ENCODE peak calls at places on chromosomes 13 and 19, in seven cellular contexts. One of them, this sample, is unnamed.

GRCh38 chr19:41306394-41306793 is 3.6 kb upstream of the CCDC97 start:
- DNase-seq in uterus: no peak
- DNase-seq in AG09319: no peak
- DNase-seq in CD8-positive, alpha-beta T cell: no peak
- DNase-seq in ascending aorta: no peak
- DNase-seq in WERI-Rb-1: no peak
- DNase-seq in activated CD8-positive, alpha-beta T cell treated with anti-CD3 and anti-CD28 coated beads for 36 hours: no peak
- DNase-seq in this sample: no peak

GRCh38 chr13:44394649-44395048 is 21.0 kb downstream of the SERP2 start:
- DNase-seq in uterus: no peak
- DNase-seq in AG09319: no peak
- DNase-seq in CD8-positive, alpha-beta T cell: no peak
- DNase-seq in ascending aorta: no peak
- DNase-seq in WERI-Rb-1: peak
- DNase-seq in activated CD8-positive, alpha-beta T cell treated with anti-CD3 and anti-CD28 coated beads for 36 hours: no peak
- DNase-seq in this sample: no peak

GRCh38 chr13:51258612-51259358 is 36.6 kb downstream of the FAM124A start:
- DNase-seq in uterus: no peak
- DNase-seq in AG09319: no peak
- DNase-seq in CD8-positive, alpha-beta T cell: no peak
- DNase-seq in ascending aorta: no peak
- DNase-seq in WERI-Rb-1: no peak
- DNase-seq in activated CD8-positive, alpha-beta T cell treated with anti-CD3 and anti-CD28 coated beads for 36 hours: no peak
- DNase-seq in this sample: no peak

GRCh38 chr19:1978346-1978894 is 37.1 kb downstream of the BTBD2 start:
- DNase-seq in uterus: no peak
- DNase-seq in AG09319: no peak
- DNase-seq in CD8-positive, alpha-beta T cell: peak
- DNase-seq in ascending aorta: no peak
- DNase-seq in WERI-Rb-1: no peak
- DNase-seq in activated CD8-positive, alpha-beta T cell treated with anti-CD3 and anti-CD28 coated beads for 36 hours: no peak
- DNase-seq in this sample: no peak

GRCh38 chr19:3057275-3057714 is 5.0 kb downstream of the TLE5 start:
- DNase-seq in uterus: peak
- DNase-seq in AG09319: no peak
- DNase-seq in CD8-positive, alpha-beta T cell: no peak
- DNase-seq in ascending aorta: peak
- DNase-seq in WERI-Rb-1: no peak
- DNase-seq in activated CD8-positive, alpha-beta T cell treated with anti-CD3 and anti-CD28 coated beads for 36 hours: no peak
- DNase-seq in this sample: no peak

GRCh38 chr13:111382411-111382810 is 62.0 kb downstream of the TEX29 start:
- DNase-seq in uterus: no peak
- DNase-seq in AG09319: no peak
- DNase-seq in CD8-positive, alpha-beta T cell: no peak
- DNase-seq in ascending aorta: no peak
- DNase-seq in WERI-Rb-1: no peak
- DNase-seq in activated CD8-positive, alpha-beta T cell treated with anti-CD3 and anti-CD28 coated beads for 36 hours: no peak
- DNase-seq in this sample: no peak

GRCh38 chr19:558770-559439 is 13.5 kb upstream of the BSG start:
- DNase-seq in uterus: peak
- DNase-seq in AG09319: no peak
- DNase-seq in CD8-positive, alpha-beta T cell: no peak
- DNase-seq in ascending aorta: no peak
- DNase-seq in WERI-Rb-1: no peak
- DNase-seq in activated CD8-positive, alpha-beta T cell treated with anti-CD3 and anti-CD28 coated beads for 36 hours: no peak
- DNase-seq in this sample: no peak

GRCh38 chr13:99446242-99446641 is 55.0 kb upstream of the TM9SF2 start:
- DNase-seq in uterus: no peak
- DNase-seq in AG09319: no peak
- DNase-seq in CD8-positive, alpha-beta T cell: no peak
- DNase-seq in ascending aorta: no peak
- DNase-seq in WERI-Rb-1: peak
- DNase-seq in activated CD8-positive, alpha-beta T cell treated with anti-CD3 and anti-CD28 coated beads for 36 hours: no peak
- DNase-seq in this sample: no peak

GRCh38 chr19:13143135-13143534 is 7.0 kb downstream of the STX10 start:
- DNase-seq in uterus: no peak
- DNase-seq in AG09319: peak
- DNase-seq in CD8-positive, alpha-beta T cell: no peak
- DNase-seq in ascending aorta: no peak
- DNase-seq in WERI-Rb-1: no peak
- DNase-seq in activated CD8-positive, alpha-beta T cell treated with anti-CD3 and anti-CD28 coated beads for 36 hours: no peak
- DNase-seq in this sample: no peak

GRCh38 chr13:97364031-97364430 is 69.9 kb upstream of the RAP2A start:
- DNase-seq in uterus: no peak
- DNase-seq in AG09319: no peak
- DNase-seq in CD8-positive, alpha-beta T cell: no peak
- DNase-seq in ascending aorta: no peak
- DNase-seq in WERI-Rb-1: no peak
- DNase-seq in activated CD8-positive, alpha-beta T cell treated with anti-CD3 and anti-CD28 coated beads for 36 hours: no peak
- DNase-seq in this sample: no peak

GRCh38 chr13:30725331-30726085 is 9.8 kb upstream of the ALOX5AP start:
- DNase-seq in uterus: no peak
- DNase-seq in AG09319: no peak
- DNase-seq in CD8-positive, alpha-beta T cell: no peak
- DNase-seq in ascending aorta: no peak
- DNase-seq in WERI-Rb-1: peak
- DNase-seq in activated CD8-positive, alpha-beta T cell treated with anti-CD3 and anti-CD28 coated beads for 36 hours: no peak
- DNase-seq in this sample: no peak

GRCh38 chr13:43245374-43245964 is 222.1 kb downstream of the DNAJC15 start:
- DNase-seq in uterus: no peak
- DNase-seq in AG09319: peak
- DNase-seq in CD8-positive, alpha-beta T cell: no peak
- DNase-seq in ascending aorta: no peak
- DNase-seq in WERI-Rb-1: no peak
- DNase-seq in activated CD8-positive, alpha-beta T cell treated with anti-CD3 and anti-CD28 coated beads for 36 hours: no peak
- DNase-seq in this sample: no peak

GRCh38 chr13:59873856-59874255 is 289.9 kb downstream of the DIAPH3 start:
- DNase-seq in uterus: no peak
- DNase-seq in AG09319: no peak
- DNase-seq in CD8-positive, alpha-beta T cell: no peak
- DNase-seq in ascending aorta: no peak
- DNase-seq in WERI-Rb-1: no peak
- DNase-seq in activated CD8-positive, alpha-beta T cell treated with anti-CD3 and anti-CD28 coated beads for 36 hours: no peak
- DNase-seq in this sample: no peak

GRCh38 chr19:709965-710714 is 1.4 kb downstream of the PALM start:
- DNase-seq in uterus: no peak
- DNase-seq in AG09319: no peak
- DNase-seq in CD8-positive, alpha-beta T cell: no peak
- DNase-seq in ascending aorta: no peak
- DNase-seq in WERI-Rb-1: peak
- DNase-seq in activated CD8-positive, alpha-beta T cell treated with anti-CD3 and anti-CD28 coated beads for 36 hours: no peak
- DNase-seq in this sample: no peak

GRCh38 chr19:58553799-58554493 is 959 bp downstream of the CHMP2A start:
- DNase-seq in uterus: no peak
- DNase-seq in AG09319: no peak
- DNase-seq in CD8-positive, alpha-beta T cell: no peak
- DNase-seq in ascending aorta: no peak
- DNase-seq in WERI-Rb-1: no peak
- DNase-seq in activated CD8-positive, alpha-beta T cell treated with anti-CD3 and anti-CD28 coated beads for 36 hours: no peak
- DNase-seq in this sample: no peak

GRCh38 chr13:114112231-114112825 is 20.1 kb downstream of the RASA3 start:
- DNase-seq in uterus: peak
- DNase-seq in AG09319: no peak
- DNase-seq in CD8-positive, alpha-beta T cell: no peak
- DNase-seq in ascending aorta: no peak
- DNase-seq in WERI-Rb-1: peak
- DNase-seq in activated CD8-positive, alpha-beta T cell treated with anti-CD3 and anti-CD28 coated beads for 36 hours: no peak
- DNase-seq in this sample: peak

GRCh38 chr19:11435833-11436313 is 438 bp downstream of the PRKCSH start:
- DNase-seq in uterus: no peak
- DNase-seq in AG09319: no peak
- DNase-seq in CD8-positive, alpha-beta T cell: no peak
- DNase-seq in ascending aorta: no peak
- DNase-seq in WERI-Rb-1: no peak
- DNase-seq in activated CD8-positive, alpha-beta T cell treated with anti-CD3 and anti-CD28 coated beads for 36 hours: peak
- DNase-seq in this sample: no peak

GRCh38 chr13:42715909-42716308 is 65.5 kb upstream of the FAM216B start:
- DNase-seq in uterus: no peak
- DNase-seq in AG09319: no peak
- DNase-seq in CD8-positive, alpha-beta T cell: no peak
- DNase-seq in ascending aorta: no peak
- DNase-seq in WERI-Rb-1: no peak
- DNase-seq in activated CD8-positive, alpha-beta T cell treated with anti-CD3 and anti-CD28 coated beads for 36 hours: no peak
- DNase-seq in this sample: no peak

GRCh38 chr19:42250666-42251531 is 4.0 kb downstream of the ERF start:
- DNase-seq in uterus: peak
- DNase-seq in AG09319: no peak
- DNase-seq in CD8-positive, alpha-beta T cell: no peak
- DNase-seq in ascending aorta: no peak
- DNase-seq in WERI-Rb-1: no peak
- DNase-seq in activated CD8-positive, alpha-beta T cell treated with anti-CD3 and anti-CD28 coated beads for 36 hours: peak
- DNase-seq in this sample: no peak

GRCh38 chr19:13016245-13016627 is 21.0 kb downstream of the NFIX start:
- DNase-seq in uterus: no peak
- DNase-seq in AG09319: no peak
- DNase-seq in CD8-positive, alpha-beta T cell: no peak
- DNase-seq in ascending aorta: no peak
- DNase-seq in WERI-Rb-1: no peak
- DNase-seq in activated CD8-positive, alpha-beta T cell treated with anti-CD3 and anti-CD28 coated beads for 36 hours: no peak
- DNase-seq in this sample: no peak

GRCh38 chr19:49713236-49713845 is 22.4 kb downstream of the CPT1C start:
- DNase-seq in uterus: no peak
- DNase-seq in AG09319: no peak
- DNase-seq in CD8-positive, alpha-beta T cell: no peak
- DNase-seq in ascending aorta: no peak
- DNase-seq in WERI-Rb-1: no peak
- DNase-seq in activated CD8-positive, alpha-beta T cell treated with anti-CD3 and anti-CD28 coated beads for 36 hours: no peak
- DNase-seq in this sample: no peak

GRCh38 chr19:34337747-34338146 is 27.2 kb upstream of the GPI start:
- DNase-seq in uterus: no peak
- DNase-seq in AG09319: no peak
- DNase-seq in CD8-positive, alpha-beta T cell: no peak
- DNase-seq in ascending aorta: no peak
- DNase-seq in WERI-Rb-1: no peak
- DNase-seq in activated CD8-positive, alpha-beta T cell treated with anti-CD3 and anti-CD28 coated beads for 36 hours: no peak
- DNase-seq in this sample: no peak
- TF ChIP-seq CTCF in uterus: no peak
- TF ChIP-seq CTCF in AG09319: no peak
- TF ChIP-seq CTCF in CD8-positive, alpha-beta T cell: no peak
- TF ChIP-seq CTCF in ascending aorta: no peak
- TF ChIP-seq CTCF in WERI-Rb-1: no peak
- TF ChIP-seq CTCF in activated CD8-positive, alpha-beta T cell treated with anti-CD3 and anti-CD28 coated beads for 36 hours: no peak
- TF ChIP-seq CTCF in this sample: no peak

GRCh38 chr13:52998290-52998876 is 30.2 kb upstream of the OLFM4 start:
- DNase-seq in uterus: no peak
- DNase-seq in AG09319: no peak
- DNase-seq in CD8-positive, alpha-beta T cell: no peak
- DNase-seq in ascending aorta: no peak
- DNase-seq in WERI-Rb-1: no peak
- DNase-seq in activated CD8-positive, alpha-beta T cell treated with anti-CD3 and anti-CD28 coated beads for 36 hours: no peak
- DNase-seq in this sample: no peak
- TF ChIP-seq CTCF in uterus: no peak
- TF ChIP-seq CTCF in AG09319: no peak
- TF ChIP-seq CTCF in CD8-positive, alpha-beta T cell: no peak
- TF ChIP-seq CTCF in ascending aorta: no peak
- TF ChIP-seq CTCF in WERI-Rb-1: no peak
- TF ChIP-seq CTCF in activated CD8-positive, alpha-beta T cell treated with anti-CD3 and anti-CD28 coated beads for 36 hours: no peak
- TF ChIP-seq CTCF in this sample: no peak

GRCh38 chr19:4590559-4590958 is 31.1 kb upstream of the SEMA6B start:
- DNase-seq in uterus: no peak
- DNase-seq in AG09319: no peak
- DNase-seq in CD8-positive, alpha-beta T cell: no peak
- DNase-seq in ascending aorta: no peak
- DNase-seq in WERI-Rb-1: no peak
- DNase-seq in activated CD8-positive, alpha-beta T cell treated with anti-CD3 and anti-CD28 coated beads for 36 hours: no peak
- DNase-seq in this sample: no peak

GRCh38 chr19:4587527-4587926 is 28.0 kb upstream of the SEMA6B start:
- DNase-seq in uterus: no peak
- DNase-seq in AG09319: no peak
- DNase-seq in CD8-positive, alpha-beta T cell: no peak
- DNase-seq in ascending aorta: no peak
- DNase-seq in WERI-Rb-1: no peak
- DNase-seq in activated CD8-positive, alpha-beta T cell treated with anti-CD3 and anti-CD28 coated beads for 36 hours: no peak
- DNase-seq in this sample: no peak

GRCh38 chr19:4592445-4592844 is 33.0 kb upstream of the SEMA6B start:
- DNase-seq in uterus: no peak
- DNase-seq in AG09319: no peak
- DNase-seq in CD8-positive, alpha-beta T cell: no peak
- DNase-seq in ascending aorta: no peak
- DNase-seq in WERI-Rb-1: no peak
- DNase-seq in activated CD8-positive, alpha-beta T cell treated with anti-CD3 and anti-CD28 coated beads for 36 hours: no peak
- DNase-seq in this sample: no peak

GRCh38 chr19:4591296-4591695 is 31.8 kb upstream of the SEMA6B start:
- DNase-seq in uterus: no peak
- DNase-seq in AG09319: no peak
- DNase-seq in CD8-positive, alpha-beta T cell: no peak
- DNase-seq in ascending aorta: no peak
- DNase-seq in WERI-Rb-1: no peak
- DNase-seq in activated CD8-positive, alpha-beta T cell treated with anti-CD3 and anti-CD28 coated beads for 36 hours: no peak
- DNase-seq in this sample: no peak

DNA sequence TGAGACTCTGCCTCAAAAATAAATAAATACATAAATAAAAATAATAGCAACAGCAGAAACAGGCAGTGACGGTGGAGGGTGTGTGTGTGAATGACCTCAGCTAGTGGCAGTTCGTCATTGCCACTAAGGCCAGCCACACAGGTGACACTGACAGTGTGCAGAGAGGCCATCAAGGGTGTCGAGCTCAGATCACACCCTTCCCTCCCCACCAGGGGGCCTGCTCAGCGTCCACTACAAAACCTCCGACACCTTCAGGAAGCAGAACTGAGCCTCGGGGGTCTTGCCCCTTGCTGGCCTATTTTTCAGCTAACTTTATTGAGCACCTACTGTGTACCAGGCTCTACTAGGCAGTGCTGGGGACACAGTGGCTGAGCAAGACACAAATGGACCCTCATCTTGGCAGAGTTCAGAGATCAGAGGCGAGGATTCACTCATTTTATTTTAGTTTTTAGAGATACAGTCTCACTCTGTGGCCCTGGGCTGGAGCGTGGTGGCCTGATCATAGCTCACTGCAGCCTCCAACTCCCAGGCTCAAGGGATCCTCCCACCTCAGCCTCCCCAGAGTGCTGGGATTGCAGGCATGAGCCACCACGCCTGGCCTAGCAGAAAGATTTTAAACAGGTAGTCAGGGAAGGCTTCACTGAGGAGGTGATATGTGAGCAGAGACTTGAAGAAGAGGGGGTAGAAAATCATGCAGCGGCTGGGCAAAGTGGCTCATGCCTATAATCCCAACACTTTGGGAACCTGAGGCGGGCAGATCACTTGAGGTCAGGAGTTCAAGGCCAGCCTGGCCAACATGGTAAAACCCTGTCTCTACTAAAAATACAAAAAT is 30.3 kb upstream of the SEMA6B start:
- DNase-seq in uterus: no peak
- DNase-seq in AG09319: no peak
- DNase-seq in CD8-positive, alpha-beta T cell: no peak
- DNase-seq in ascending aorta: no peak
- DNase-seq in WERI-Rb-1: peak
- DNase-seq in activated CD8-positive, alpha-beta T cell treated with anti-CD3 and anti-CD28 coated beads for 36 hours: peak
- DNase-seq in this sample: no peak
- TF ChIP-seq CTCF in uterus: no peak
- TF ChIP-seq CTCF in AG09319: peak
- TF ChIP-seq CTCF in CD8-positive, alpha-beta T cell: no peak
- TF ChIP-seq CTCF in ascending aorta: no peak
- TF ChIP-seq CTCF in WERI-Rb-1: peak
- TF ChIP-seq CTCF in activated CD8-positive, alpha-beta T cell treated with anti-CD3 and anti-CD28 coated beads for 36 hours: peak
- TF ChIP-seq CTCF in this sample: no peak

DNA sequence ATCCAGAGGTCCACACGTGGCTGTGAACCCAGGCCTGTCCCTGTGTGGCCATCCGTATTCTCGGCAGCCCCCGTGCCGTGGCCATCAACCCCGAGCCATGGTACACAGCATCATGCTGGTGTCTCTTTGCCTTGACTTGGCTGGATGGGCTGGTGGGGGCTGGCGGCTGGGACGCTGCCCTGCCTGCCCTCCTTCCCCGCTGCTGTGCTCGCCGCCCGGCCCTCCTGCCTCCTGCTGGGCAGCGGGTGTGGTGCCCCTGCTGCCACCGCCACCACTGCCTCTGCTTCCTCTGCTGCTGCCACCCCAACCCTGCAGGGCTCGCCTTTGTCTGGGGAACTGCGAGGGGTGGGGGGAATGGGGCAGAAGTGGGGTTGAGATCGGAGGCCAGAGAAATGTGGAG is 19.7 kb upstream of the EHD2 start:
- DNase-seq in uterus: no peak
- DNase-seq in AG09319: no peak
- DNase-seq in CD8-positive, alpha-beta T cell: no peak
- DNase-seq in ascending aorta: no peak
- DNase-seq in WERI-Rb-1: no peak
- DNase-seq in activated CD8-positive, alpha-beta T cell treated with anti-CD3 and anti-CD28 coated beads for 36 hours: no peak
- DNase-seq in this sample: no peak
- TF ChIP-seq CTCF in uterus: no peak
- TF ChIP-seq CTCF in AG09319: no peak
- TF ChIP-seq CTCF in CD8-positive, alpha-beta T cell: no peak
- TF ChIP-seq CTCF in ascending aorta: no peak
- TF ChIP-seq CTCF in WERI-Rb-1: no peak
- TF ChIP-seq CTCF in activated CD8-positive, alpha-beta T cell treated with anti-CD3 and anti-CD28 coated beads for 36 hours: no peak
- TF ChIP-seq CTCF in this sample: no peak